ENCODE peak calls at places on chromosomes 6 and 20, in four cellular contexts. One of them, this sample, is unnamed.

GRCh38 chr6:110876170-110876773 is 1.7 kb downstream of the AMD1 start:
- DNase-seq in esophagus squamous epithelium: peak
- DNase-seq in GM04503: peak
- DNase-seq in Calu3: peak
- DNase-seq in this sample: no peak

GRCh38 chr6:31267504-31268371 is 4.2 kb downstream of the HLA-C start:
- DNase-seq in esophagus squamous epithelium: no peak
- DNase-seq in GM04503: no peak
- DNase-seq in Calu3: no peak
- DNase-seq in this sample: no peak

GRCh38 chr6:5208491-5208890 is 52.3 kb downstream of the LYRM4 start:
- DNase-seq in esophagus squamous epithelium: no peak
- DNase-seq in GM04503: peak
- DNase-seq in Calu3: no peak
- DNase-seq in this sample: no peak

GRCh38 chr6:168721571-168721970 is 280.6 kb downstream of the SMOC2 start:
- DNase-seq in esophagus squamous epithelium: no peak
- DNase-seq in GM04503: no peak
- DNase-seq in Calu3: no peak
- DNase-seq in this sample: no peak

GRCh38 chr6:90645634-90646033 is 58.8 kb upstream of the MAP3K7 start:
- DNase-seq in esophagus squamous epithelium: no peak
- DNase-seq in GM04503: no peak
- DNase-seq in Calu3: no peak
- DNase-seq in this sample: no peak

GRCh38 chr20:51917886-51918545 is 115.7 kb upstream of the SALL4 start:
- DNase-seq in esophagus squamous epithelium: no peak
- DNase-seq in GM04503: no peak
- DNase-seq in Calu3: peak
- DNase-seq in this sample: no peak

GRCh38 chr6:41159415-41160082 is 3.4 kb downstream of the TREM2 start:
- DNase-seq in esophagus squamous epithelium: no peak
- DNase-seq in GM04503: no peak
- DNase-seq in Calu3: no peak
- DNase-seq in this sample: no peak

GRCh38 chr20:32920066-32920465 is 61.3 kb downstream of the EFCAB8 start:
- DNase-seq in esophagus squamous epithelium: no peak
- DNase-seq in GM04503: no peak
- DNase-seq in Calu3: no peak
- DNase-seq in this sample: no peak

GRCh38 chr6:100455230-100456124 is 9.2 kb downstream of the SIM1 start:
- DNase-seq in esophagus squamous epithelium: no peak
- DNase-seq in GM04503: no peak
- DNase-seq in Calu3: no peak
- DNase-seq in this sample: no peak

GRCh38 chr6:111478749-111479148 is 4.3 kb downstream of the REV3L start:
- DNase-seq in esophagus squamous epithelium: no peak
- DNase-seq in GM04503: no peak
- DNase-seq in Calu3: no peak
- DNase-seq in this sample: no peak

GRCh38 chr20:41631826-41632225 is 13.6 kb upstream of the CHD6 start:
- DNase-seq in esophagus squamous epithelium: no peak
- DNase-seq in GM04503: peak
- DNase-seq in Calu3: no peak
- DNase-seq in this sample: no peak

GRCh38 chr6:97995158-97995557 is 712.1 kb upstream of the MMS22L start:
- DNase-seq in esophagus squamous epithelium: no peak
- DNase-seq in GM04503: no peak
- DNase-seq in Calu3: no peak
- DNase-seq in this sample: no peak

GRCh38 chr6:52389264-52389625 is 27.3 kb downstream of the PAQR8 start:
- DNase-seq in esophagus squamous epithelium: no peak
- DNase-seq in GM04503: no peak
- DNase-seq in Calu3: no peak
- DNase-seq in this sample: no peak

GRCh38 chr6:63272397-63272796 is 47.4 kb downstream of the LGSN start:
- DNase-seq in esophagus squamous epithelium: no peak
- DNase-seq in GM04503: no peak
- DNase-seq in Calu3: peak
- DNase-seq in this sample: no peak

GRCh38 chr20:61263084-61263695 is 11.1 kb downstream of the CDH4 start:
- DNase-seq in esophagus squamous epithelium: no peak
- DNase-seq in GM04503: no peak
- DNase-seq in Calu3: peak
- DNase-seq in this sample: no peak

GRCh38 chr6:165497472-165497871 is 165.6 kb downstream of the PDE10A start:
- DNase-seq in esophagus squamous epithelium: no peak
- DNase-seq in GM04503: no peak
- DNase-seq in Calu3: no peak
- DNase-seq in this sample: no peak

GRCh38 chr6:125910518-125910917 is 46.1 kb upstream of the HINT3 start:
- DNase-seq in esophagus squamous epithelium: no peak
- DNase-seq in GM04503: no peak
- DNase-seq in Calu3: no peak
- DNase-seq in this sample: no peak

GRCh38 chr6:121932071-121933009 is 467.1 kb upstream of the HSF2 start:
- DNase-seq in esophagus squamous epithelium: no peak
- DNase-seq in GM04503: peak
- DNase-seq in Calu3: peak
- DNase-seq in this sample: no peak

GRCh38 chr6:130050230-130050629 is 31.8 kb downstream of the L3MBTL3 start:
- DNase-seq in esophagus squamous epithelium: no peak
- DNase-seq in GM04503: no peak
- DNase-seq in Calu3: no peak
- DNase-seq in this sample: no peak

GRCh38 chr6:108764580-108764950 is 83.7 kb upstream of the ARMC2 start:
- DNase-seq in esophagus squamous epithelium: no peak
- DNase-seq in GM04503: no peak
- DNase-seq in Calu3: no peak
- DNase-seq in this sample: no peak

GRCh38 chr6:154276810-154277577 is 79.6 kb downstream of the IPCEF1 start:
- DNase-seq in esophagus squamous epithelium: no peak
- DNase-seq in GM04503: no peak
- DNase-seq in Calu3: no peak
- DNase-seq in this sample: no peak

GRCh38 chr20:16437387-16437990 is 135.8 kb downstream of the KIF16B start:
- DNase-seq in esophagus squamous epithelium: no peak
- DNase-seq in GM04503: no peak
- DNase-seq in Calu3: no peak
- DNase-seq in this sample: no peak

GRCh38 chr6:34004706-34005105 is 141.2 kb downstream of the GRM4 start:
- DNase-seq in esophagus squamous epithelium: no peak
- DNase-seq in GM04503: no peak
- DNase-seq in Calu3: no peak
- DNase-seq in this sample: no peak

GRCh38 chr6:155832596-155832995 is 377.0 kb upstream of the NOX3 start:
- DNase-seq in esophagus squamous epithelium: no peak
- DNase-seq in GM04503: no peak
- DNase-seq in Calu3: no peak
- DNase-seq in this sample: no peak

GRCh38 chr6:89356644-89357043 is 4.1 kb upstream of the UBE2J1 start:
- DNase-seq in esophagus squamous epithelium: no peak
- DNase-seq in GM04503: no peak
- DNase-seq in Calu3: no peak
- DNase-seq in this sample: no peak

GRCh38 chr6:67663105-67663895 is 971.8 kb upstream of the ADGRB3 start:
- DNase-seq in esophagus squamous epithelium: no peak
- DNase-seq in GM04503: no peak
- DNase-seq in Calu3: no peak
- DNase-seq in this sample: no peak

GRCh38 chr6:111477481-111477938 is 5.5 kb downstream of the REV3L start:
- DNase-seq in esophagus squamous epithelium: no peak
- DNase-seq in GM04503: no peak
- DNase-seq in Calu3: no peak
- DNase-seq in this sample: no peak

GRCh38 chr6:156980515-156980914 is 203.3 kb downstream of the ARID1B start:
- DNase-seq in esophagus squamous epithelium: no peak
- DNase-seq in GM04503: no peak
- DNase-seq in Calu3: no peak
- DNase-seq in this sample: no peak

GRCh38 chr20:24633521-24633920 is 164.1 kb downstream of the SYNDIG1 start:
- DNase-seq in esophagus squamous epithelium: no peak
- DNase-seq in GM04503: no peak
- DNase-seq in Calu3: no peak
- DNase-seq in this sample: no peak

GRCh38 chr6:10418862-10419748 is 4.2 kb upstream of the TFAP2A start:
- DNase-seq in esophagus squamous epithelium: no peak
- DNase-seq in GM04503: no peak
- DNase-seq in Calu3: peak
- DNase-seq in this sample: no peak

GRCh38 chr6:37696841-37697735 is 595 bp downstream of the MDGA1 start:
- DNase-seq in esophagus squamous epithelium: no peak
- DNase-seq in GM04503: no peak
- DNase-seq in Calu3: peak
- DNase-seq in this sample: no peak

GRCh38 chr6:112282217-112282616 is 27.9 kb upstream of the LAMA4 start:
- DNase-seq in esophagus squamous epithelium: no peak
- DNase-seq in GM04503: peak
- DNase-seq in Calu3: peak
- DNase-seq in this sample: no peak

GRCh38 chr6:88814909-88815308 is 148.5 kb downstream of the RNGTT start:
- DNase-seq in esophagus squamous epithelium: no peak
- DNase-seq in GM04503: no peak
- DNase-seq in Calu3: no peak
- DNase-seq in this sample: no peak

GRCh38 chr20:15917333-15917732 is 655.9 kb downstream of the KIF16B start:
- DNase-seq in esophagus squamous epithelium: no peak
- DNase-seq in GM04503: no peak
- DNase-seq in Calu3: no peak
- DNase-seq in this sample: no peak

GRCh38 chr20:6501061-6501460 is 266.4 kb upstream of the BMP2 start:
- DNase-seq in esophagus squamous epithelium: no peak
- DNase-seq in GM04503: no peak
- DNase-seq in Calu3: peak
- DNase-seq in this sample: no peak

GRCh38 chr6:54308677-54309315 is 555 bp downstream of the TINAG start:
- DNase-seq in esophagus squamous epithelium: no peak
- DNase-seq in GM04503: no peak
- DNase-seq in Calu3: no peak
- DNase-seq in this sample: no peak

GRCh38 chr6:106789436-106790145 is 160.2 kb downstream of the QRSL1 start:
- DNase-seq in esophagus squamous epithelium: no peak
- DNase-seq in GM04503: no peak
- DNase-seq in Calu3: no peak
- DNase-seq in this sample: no peak

GRCh38 chr20:51763965-51764602 is 4.1 kb downstream of the ATP9A start:
- DNase-seq in esophagus squamous epithelium: no peak
- DNase-seq in GM04503: peak
- DNase-seq in Calu3: no peak
- DNase-seq in this sample: no peak

GRCh38 chr20:62666736-62667529 is 24.6 kb downstream of the SLCO4A1 start:
- DNase-seq in esophagus squamous epithelium: no peak
- DNase-seq in GM04503: no peak
- DNase-seq in Calu3: peak
- DNase-seq in this sample: no peak